ENCODE peak calls at places on chromosome 20, in seven cellular contexts. K, F, H, G, Z, O and S are unnamed samples.

GRCh38 chr20:62501801-62502495 is 26.2 kb upstream of the GATA5 start:
- DNase-seq in Z (peak), F (peak), G (no peak), H (peak), O (no peak), K (no peak), S (no peak)

GRCh38 chr20:14055127-14055742 is 59.9 kb downstream of the MACROD2 start:
- DNase-seq in K (no peak), Z (peak), F (no peak), G (no peak), H (no peak), O (peak), S (peak)

GRCh38 chr20:10671850-10672578 is 1.8 kb downstream of the JAG1 start:
- DNase-seq in G (peak), K (no peak), O (no peak), F (no peak), Z (peak), H (no peak), S (no peak)

GRCh38 chr20:13649548-13649947 is 10.8 kb upstream of the TASP1 start:
- DNase-seq in O (no peak), H (no peak), K (no peak), F (no peak), G (no peak), Z (no peak), S (no peak)

GRCh38 chr20:18012901-18013300 is 44.1 kb downstream of the MGME1 start:
- DNase-seq in H (no peak), F (no peak), K (no peak), Z (no peak), G (no peak), O (no peak), S (no peak)

GRCh38 chr20:44690781-44691423 is 24.3 kb upstream of the CCN5 start:
- DNase-seq in K (no peak), F (no peak), H (no peak), Z (no peak), O (no peak), G (no peak), S (no peak)

GRCh38 chr20:17648782-17649730 is 33.0 kb downstream of the RRBP1 start:
- DNase-seq in H (peak), F (peak), G (peak), O (no peak), K (no peak), Z (peak), S (no peak)

GRCh38 chr20:25369971-25370370 is 20.7 kb downstream of the ABHD12 start:
- DNase-seq in F (no peak), K (no peak), H (no peak), O (no peak), Z (peak), G (no peak), S (no peak)

GRCh38 chr20:24578605-24579004 is 109.2 kb downstream of the SYNDIG1 start:
- DNase-seq in F (no peak), K (no peak), O (no peak), H (no peak), G (no peak), Z (no peak), S (no peak)

GRCh38 chr20:16170406-16170971 is 402.8 kb downstream of the KIF16B start:
- DNase-seq in K (no peak), O (no peak), H (no peak), Z (no peak), G (no peak), F (no peak), S (no peak)

GRCh38 chr20:13348301-13349239 is 127.5 kb downstream of the ISM1 start:
- DNase-seq in G (no peak), H (no peak), O (no peak), K (no peak), Z (peak), F (no peak), S (no peak)

GRCh38 chr20:8155229-8155628 is 23.2 kb downstream of the PLCB1 start:
- DNase-seq in G (no peak), O (no peak), F (no peak), H (no peak), K (no peak), Z (no peak), S (no peak)

GRCh38 chr20:58508762-58509395 is 6.3 kb downstream of the APCDD1L start:
- DNase-seq in H (no peak), Z (no peak), O (no peak), G (no peak), F (no peak), K (no peak), S (no peak)

GRCh38 chr20:29873946-29874345 is 1383.5 kb upstream of the DEFB115 start:
- DNase-seq in Z (peak), G (peak), H (no peak), F (peak), O (no peak), K (no peak), S (no peak)

GRCh38 chr20:58169441-58169840 is 59.0 kb downstream of the ANKRD60 start:
- DNase-seq in K (no peak), O (peak), H (no peak), F (no peak), G (no peak), Z (peak), S (no peak)

GRCh38 chr20:46943861-46944591 is 49.4 kb downstream of the EYA2 start:
- DNase-seq in O (no peak), G (no peak), H (no peak), K (no peak), F (no peak), Z (no peak), S (no peak)

GRCh38 chr20:50450961-50451752 is 59.0 kb upstream of the PTPN1 start:
- DNase-seq in H (no peak), G (no peak), O (no peak), F (no peak), Z (peak), K (no peak), S (no peak)

GRCh38 chr20:2837561-2837960 is 2.9 kb downstream of the PCED1A start:
- DNase-seq in O (no peak), G (no peak), H (no peak), Z (no peak), K (no peak), F (no peak), S (no peak)

GRCh38 chr20:12207875-12208274 is 290.2 kb downstream of the BTBD3 start:
- DNase-seq in G (peak), H (no peak), F (no peak), Z (peak), K (no peak), O (no peak), S (no peak)

GRCh38 chr20:51562334-51563140 is 20.0 kb upstream of the NFATC2 start:
- DNase-seq in G (peak), O (peak), F (peak), Z (peak), K (no peak), H (peak), S (peak)

GRCh38 chr20:43448748-43449535 is 8.8 kb upstream of the SRSF6 start:
- DNase-seq in F (peak), O (no peak), G (peak), H (peak), Z (peak), K (no peak), S (peak)

GRCh38 chr20:23417861-23418260 is 3.4 kb downstream of the NAPB start:
- DNase-seq in H (no peak), K (no peak), F (no peak), G (no peak), O (no peak), Z (no peak), S (no peak)

GRCh38 chr20:25552977-25553376 is 32.4 kb downstream of the NINL start:
- DNase-seq in Z (no peak), O (no peak), F (no peak), K (no peak), H (no peak), G (no peak), S (no peak)

GRCh38 chr20:47281376-47281775 is 75.1 kb downstream of the ZMYND8 start:
- DNase-seq in F (no peak), O (no peak), G (no peak), H (no peak), K (no peak), Z (no peak), S (no peak)

GRCh38 chr20:30811896-30812671 is 445.4 kb upstream of the DEFB115 start:
- DNase-seq in Z (peak), K (no peak), H (no peak), O (no peak), G (no peak), F (no peak), S (peak)